ENCODE peak calls at places on chromosomes 3 and 15, in four cellular contexts. Z is uterus, Y is aorta, O is thoracic aorta. X is an unnamed sample. For H3K4me1 and H3K27me3, the result is how much of the 10 kb centered on the place peaks cover.

GRCh38 chr3:58994746-58995330 is 55.0 kb downstream of the CFAP20DC start:
- DNase-seq in Y (no peak), O (no peak), Z (no peak), X (no peak)

GRCh38 chr3:14445773-14446172 is 43.4 kb downstream of the SLC6A6 start:
- DNase-seq in Y (no peak), Z (no peak), O (no peak), X (no peak)

GRCh38 chr3:114872056-114872455 is 275.0 kb downstream of the ZBTB20 start:
- DNase-seq in O (no peak), Z (no peak), Y (no peak), X (no peak)

GRCh38 chr3:40292637-40293036 is 16.9 kb upstream of the EIF1B start:
- DNase-seq in Z (no peak), Y (no peak), O (no peak), X (no peak)

GRCh38 chr3:149657458-149657795 is 398 bp downstream of the WWTR1 start:
- DNase-seq in Z (peak), Y (no peak), O (no peak), X (no peak)

GRCh38 chr3:186708983-186709679 is 8.0 kb upstream of the KNG1 start:
- DNase-seq in Z (no peak), Y (no peak), O (no peak), X (no peak)

GRCh38 chr3:16606398-16606797 is 1.2 kb upstream of the DAZL start:
- DNase-seq in O (no peak), Y (no peak), Z (no peak), X (no peak)

GRCh38 chr3:179608931-179609720 is 4.5 kb downstream of the NDUFB5 start:
- DNase-seq in Z (no peak), Y (no peak), O (no peak), X (no peak)

GRCh38 chr3:36911990-36912804 is 32.7 kb downstream of the TRANK1 start:
- DNase-seq in Z (no peak), O (no peak), Y (no peak), X (no peak)

GRCh38 chr3:135240426-135240825 is 445.4 kb downstream of the EPHB1 start:
- DNase-seq in Z (no peak), O (no peak), Y (no peak), X (no peak)

GRCh38 chr15:64501396-64501716 is 41.0 kb downstream of the ZNF609 start:
- DNase-seq in O (no peak), Y (no peak), Z (no peak), X (no peak)

GRCh38 chr15:68802373-68802772 is 18.3 kb downstream of the ANP32A start:
- DNase-seq in O (no peak), Z (no peak), Y (no peak), X (no peak)

GRCh38 chr15:73930790-73931281 is 4.6 kb downstream of the LOXL1 start:
- DNase-seq in Y (peak), O (peak), Z (peak), X (no peak)

GRCh38 chr3:191244242-191244867 is 45.3 kb downstream of the OSTN start:
- DNase-seq in Z (no peak), Y (no peak), O (no peak), X (no peak)

GRCh38 chr3:10273697-10274305 is 18.9 kb downstream of the GHRL start:
- DNase-seq in Y (no peak), O (no peak), Z (no peak), X (no peak)

GRCh38 chr3:56133423-56133822 is 334.8 kb downstream of the ERC2 start:
- DNase-seq in O (no peak), Z (no peak), Y (no peak), X (no peak)

GRCh38 chr15:63042879-63043340 is 363 bp downstream of the TPM1 start:
- DNase-seq in Y (no peak), Z (no peak), O (no peak), X (no peak)

GRCh38 chr3:159917141-159917540 is 71.5 kb upstream of the IL12A start:
- DNase-seq in Z (no peak), Y (no peak), O (no peak), X (no peak)

GRCh38 chr3:48399387-48400172 is 27.6 kb downstream of the FBXW12 start:
- DNase-seq in Z (no peak), O (no peak), Y (peak), X (no peak)

GRCh38 chr3:150722267-150722666 is 18.5 kb upstream of the ERICH6 start:
- DNase-seq in Y (no peak), Z (no peak), O (no peak), X (no peak)

GRCh38 chr3:23600178-23600577 is 205.6 kb upstream of the UBE2E1 start:
- DNase-seq in O (no peak), Z (no peak), Y (no peak), X (no peak)

GRCh38 chr15:70440416-70441138 is 322.8 kb downstream of the UACA start:
- DNase-seq in Z (no peak), Y (no peak), O (no peak), X (no peak)

GRCh38 chr3:100389025-100389424 is 11.9 kb downstream of the TOMM70 start:
- DNase-seq in Y (no peak), O (no peak), Z (no peak), X (no peak)

GRCh38 chr3:62159056-62159455 is 214.3 kb downstream of the FEZF2 start:
- DNase-seq in O (no peak), Z (no peak), Y (no peak), X (no peak)

GRCh38 chr3:196643761-196644160 is 4.3 kb downstream of the NRROS start:
- DNase-seq in Z (no peak), Y (no peak), O (no peak), X (no peak)

GRCh38 chr3:196645091-196645490 is 5.6 kb downstream of the NRROS start:
- DNase-seq in Z (no peak), O (no peak), Y (no peak), X (no peak)

GRCh38 chr3:196641278-196642058 is 2.0 kb downstream of the NRROS start:
- DNase-seq in Z (no peak), Y (no peak), O (no peak), X (no peak)

GRCh38 chr3:196640501-196640968 is 1.0 kb downstream of the NRROS start:
- DNase-seq in Z (no peak), Y (no peak), O (no peak), X (no peak)

GRCh38 chr3:196643201-196643749 is 3.8 kb downstream of the NRROS start:
- DNase-seq in Y (no peak), Z (no peak), O (no peak), X (no peak)
- H3K4me1 ChIP-seq in Y (under half), Z (under half), O (under half), X (under half)

GRCh38 chr15:83289160-83289559 is 4.7 kb upstream of the BNC1 start:
- DNase-seq in Y (no peak), O (no peak), Z (no peak), X (no peak)

GRCh38 chr15:83292317-83292716 is 7.9 kb upstream of the BNC1 start:
- DNase-seq in Z (no peak), O (no peak), Y (no peak), X (no peak)

GRCh38 chr15:83287541-83288027 is 3.1 kb upstream of the BNC1 start:
- DNase-seq in Y (no peak), Z (no peak), O (no peak), X (no peak)

GRCh38 chr15:83288381-83288801 is 3.9 kb upstream of the BNC1 start:
- DNase-seq in O (no peak), Z (no peak), Y (no peak), X (no peak)

GRCh38 chr15:83290236-83290635 is 5.8 kb upstream of the BNC1 start:
- DNase-seq in Z (no peak), O (no peak), Y (no peak), X (no peak)
- H3K27me3 ChIP-seq in Z (under half), O (under half), Y (under half), X (under half)

DNA sequence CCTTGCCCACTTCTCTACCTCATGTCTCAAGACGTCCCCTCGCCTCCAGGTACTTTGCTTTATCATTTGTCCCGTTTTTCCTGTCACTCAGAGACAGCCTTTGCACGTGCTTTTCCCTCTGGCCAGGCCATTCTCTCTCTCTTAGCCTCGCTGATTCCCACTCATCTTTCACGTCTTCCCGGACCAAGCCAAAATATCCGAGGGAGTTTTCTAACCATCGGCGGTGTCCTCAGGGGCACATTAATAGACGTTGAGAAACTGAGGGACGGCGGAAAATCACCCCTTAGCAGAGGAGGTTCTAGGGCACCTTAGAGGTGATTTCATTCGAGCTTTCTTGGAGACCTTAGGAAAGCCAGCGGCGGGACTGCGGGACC is 551 bp downstream of the SUSD5 start:
- DNase-seq in Y (no peak), O (no peak), Z (no peak), X (no peak)
- H3K4me3 ChIP-seq in Y (peak), O (peak), Z (peak), X (no peak)

GRCh38 chr3:188581791-188582190 is 427.8 kb downstream of the LPP start:
- DNase-seq in Z (no peak), O (no peak), Y (no peak), X (no peak)
- H3K4me1 ChIP-seq in Z (under half), O (half or more), Y (under half), X (under half)

GRCh38 chr3:38630591-38630990 is 18.9 kb downstream of the SCN5A start:
- DNase-seq in Y (no peak), Z (no peak), O (no peak), X (no peak)

GRCh38 chr3:38636464-38636863 is 13.0 kb downstream of the SCN5A start:
- DNase-seq in Y (no peak), Z (no peak), O (no peak), X (no peak)

GRCh38 chr3:38630070-38630469 is 19.4 kb downstream of the SCN5A start:
- DNase-seq in O (no peak), Y (no peak), Z (no peak), X (no peak)

GRCh38 chr3:38634133-38634532 is 15.4 kb downstream of the SCN5A start:
- DNase-seq in Z (no peak), O (no peak), Y (no peak), X (no peak)

DNA sequence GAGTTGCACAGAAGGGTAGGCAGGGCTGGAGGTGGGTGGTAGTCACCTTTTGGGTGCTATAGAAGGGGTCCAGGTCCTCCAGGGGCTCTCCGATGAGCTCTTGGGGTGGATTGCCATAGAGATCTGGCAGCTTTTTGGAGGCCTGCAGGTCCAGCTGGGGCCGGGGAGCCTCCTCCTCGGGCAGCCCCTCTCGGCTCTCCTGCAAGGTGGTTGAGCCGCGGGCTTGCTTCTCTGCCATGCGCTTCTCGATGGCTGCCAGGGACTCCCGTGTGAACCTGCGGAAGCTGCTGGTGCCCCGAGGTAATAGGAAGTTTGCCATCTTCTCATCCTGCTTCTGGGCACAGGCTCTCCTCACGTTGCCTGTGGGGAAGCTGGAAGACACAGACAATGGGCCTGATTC is 16.5 kb downstream of the SCN5A start:
- DNase-seq in O (no peak), Z (no peak), Y (no peak), X (no peak)
- H3K27me3 ChIP-seq in O (under half), Z (under half), Y (under half), X (under half)